ENCODE peak calls at places on chromosome 19, in eight cellular contexts. X is non-pigmented ciliary epithelial cell; A is posterior vena cava; L is NCI-H187; R is activated CD4-positive, alpha-beta T cell treated with anti-CD3 and anti-CD28 coated beads, Interleukin-2, amount 50 U/mL, for 1 hour; J is NCI-H1048; E is NCI-H69; F is stimulated activated CD4-positive, alpha-beta T cell treated with anti-CD3 and anti-CD28 coated beads, TNF-alpha, amount 100 ng/mL, for 1 hour. Q is an unnamed sample.

GRCh38 chr19:46299695-46300094 is 2.9 kb downstream of the HIF3A start:
- DNase-seq in X (no peak), A (no peak), L (no peak), R (no peak), J (no peak), E (no peak), F (no peak), Q (no peak)

GRCh38 chr19:50728084-50728737 is 5.0 kb downstream of the CLEC11A start:
- DNase-seq in X (no peak), A (peak), L (no peak), R (peak), J (peak), E (peak), F (peak), Q (no peak)

GRCh38 chr19:4144666-4145261 is 8.7 kb upstream of the CREB3L3 start:
- DNase-seq in X (no peak), A (no peak), L (no peak), R (no peak), J (no peak), E (peak), F (no peak), Q (no peak)

GRCh38 chr19:13768510-13768909 is 4.2 kb downstream of the MRI1 start:
- DNase-seq in X (no peak), A (no peak), L (no peak), R (no peak), J (no peak), E (no peak), F (no peak), Q (no peak)

GRCh38 chr19:38638461-38638860 is 9.0 kb upstream of the ACTN4 start:
- DNase-seq in X (no peak), A (no peak), L (no peak), R (no peak), J (no peak), E (no peak), F (no peak), Q (no peak)

GRCh38 chr19:14517446-14517839 is 754 bp downstream of the DNAJB1 start:
- DNase-seq in X (no peak), A (peak), L (no peak), R (no peak), J (no peak), E (no peak), F (no peak), Q (no peak)

GRCh38 chr19:35167251-35168119 is 12.9 kb downstream of the FXYD5 start:
- DNase-seq in X (no peak), A (peak), L (no peak), R (no peak), J (no peak), E (no peak), F (no peak), Q (no peak)

GRCh38 chr19:47509973-47510372 is 4.9 kb downstream of the NAPA start:
- DNase-seq in X (no peak), A (no peak), L (no peak), R (no peak), J (no peak), E (no peak), F (no peak), Q (no peak)

GRCh38 chr19:45995715-45996385 is 583 bp downstream of the CCDC61 start:
- DNase-seq in X (no peak), A (no peak), L (no peak), R (no peak), J (no peak), E (peak), F (no peak), Q (no peak)

GRCh38 chr19:38731654-38732301 is 12.5 kb downstream of the CAPN12 start:
- DNase-seq in X (no peak), A (peak), L (no peak), R (no peak), J (no peak), E (peak), F (no peak), Q (no peak)

GRCh38 chr19:44668985-44669764 is 2.1 kb upstream of the CEACAM19 start:
- DNase-seq in X (no peak), A (no peak), L (no peak), R (no peak), J (no peak), E (no peak), F (no peak), Q (no peak)

GRCh38 chr19:13817615-13818371 is 22.6 kb downstream of the ZSWIM4 start:
- DNase-seq in X (no peak), A (peak), L (peak), R (peak), J (peak), E (peak), F (no peak), Q (no peak)

GRCh38 chr19:49210108-49210900 is 52.7 kb downstream of the TRPM4 start:
- DNase-seq in X (no peak), A (peak), L (no peak), R (peak), J (peak), E (no peak), F (no peak), Q (peak)

GRCh38 chr19:41792513-41793413 is 3.6 kb upstream of the CEACAM3 start:
- DNase-seq in X (no peak), A (no peak), L (peak), R (peak), J (peak), E (no peak), F (peak), Q (peak)

GRCh38 chr19:18879579-18880373 is 16.2 kb downstream of the CERS1 start:
- DNase-seq in X (no peak), A (no peak), L (no peak), R (no peak), J (peak), E (peak), F (no peak), Q (peak)

GRCh38 chr19:5131866-5132561 is 163.1 kb downstream of the KDM4B start:
- DNase-seq in X (no peak), A (no peak), L (no peak), R (no peak), J (no peak), E (no peak), F (no peak), Q (peak)

GRCh38 chr19:41328157-41328817 is 18.3 kb downstream of the CCDC97 start:
- DNase-seq in X (no peak), A (no peak), L (no peak), R (no peak), J (no peak), E (peak), F (no peak), Q (peak)

GRCh38 chr19:7986321-7987083 is 18.9 kb downstream of the ELAVL1 start:
- DNase-seq in X (peak), A (no peak), L (no peak), R (no peak), J (no peak), E (no peak), F (no peak), Q (no peak)

GRCh38 chr19:14059093-14059480 is 2.8 kb downstream of the PALM3 start:
- DNase-seq in X (no peak), A (no peak), L (no peak), R (peak), J (no peak), E (peak), F (no peak), Q (no peak)

GRCh38 chr19:3434630-3435553 is 45.4 kb downstream of the SMIM24 start:
- DNase-seq in X (peak), A (peak), L (peak), R (peak), J (peak), E (peak), F (peak), Q (peak)

GRCh38 chr19:39499082-39499642 is 415 bp downstream of the DLL3 start:
- DNase-seq in X (no peak), A (no peak), L (peak), R (no peak), J (no peak), E (peak), F (no peak), Q (peak)

GRCh38 chr19:16581145-16581970 is 9.1 kb upstream of the SLC35E1 start:
- DNase-seq in X (no peak), A (no peak), L (no peak), R (no peak), J (no peak), E (no peak), F (no peak), Q (no peak)

GRCh38 chr19:44748426-44749254 is at the start of gene BCL3:
- DNase-seq in X (no peak), A (peak), L (no peak), R (peak), J (no peak), E (peak), F (peak), Q (peak)

GRCh38 chr19:18058208-18059009 is 28.3 kb downstream of the IL12RB1 start:
- DNase-seq in X (no peak), A (peak), L (peak), R (peak), J (peak), E (peak), F (peak), Q (peak)

GRCh38 chr19:38728752-38729541 is 15.3 kb downstream of the CAPN12 start:
- DNase-seq in X (no peak), A (no peak), L (no peak), R (no peak), J (no peak), E (no peak), F (no peak), Q (no peak)

GRCh38 chr19:1883784-1884183 is 1.5 kb downstream of the ABHD17A start:
- DNase-seq in X (no peak), A (no peak), L (no peak), R (no peak), J (no peak), E (no peak), F (no peak), Q (no peak)

GRCh38 chr19:1183543-1184172 is 9.6 kb upstream of the SBNO2 start:
- DNase-seq in X (no peak), A (no peak), L (no peak), R (no peak), J (no peak), E (no peak), F (no peak), Q (no peak)

GRCh38 chr19:4606921-4607678 is 32.2 kb upstream of the TNFAIP8L1 start:
- DNase-seq in X (no peak), A (no peak), L (peak), R (no peak), J (no peak), E (peak), F (no peak), Q (no peak)

GRCh38 chr19:3538965-3539742 is at the start of gene TEKTIP1:
- DNase-seq in X (no peak), A (no peak), L (no peak), R (no peak), J (no peak), E (peak), F (no peak), Q (no peak)

GRCh38 chr19:45507864-45508680 is 793 bp downstream of the VASP start:
- DNase-seq in X (no peak), A (no peak), L (no peak), R (peak), J (no peak), E (peak), F (no peak), Q (peak)

GRCh38 chr19:19504754-19505668 is 10.3 kb downstream of the TSSK6 start:
- DNase-seq in X (no peak), A (no peak), L (no peak), R (no peak), J (no peak), E (no peak), F (no peak), Q (no peak)